ENCODE peak calls at places on chromosomes 4 and X, in five cellular contexts. S is SK-N-SH; F is KBM-7; C is activated naive CD8-positive, alpha-beta T cell treated with anti-CD3 and anti-CD28 coated beads, Interleukin-2, amount 50 U/mL, for 16 hours; J is stimulated activated CD4-positive, alpha-beta T cell treated with anti-CD3 and anti-CD28 coated beads, Interleukin-1b, Interleukin-23, amount 100 ng/mL, for 4 hours. X is an unnamed sample.

GRCh38 chr4:8665406-8666360 is 73.1 kb downstream of the CPZ start:
- DNase-seq in S (no peak), F (no peak), C (no peak), J (no peak), X (no peak)

GRCh38 chr4:102525099-102525498 is 23.9 kb downstream of the NFKB1 start:
- DNase-seq in S (no peak), F (peak; percentile 55), C (no peak), J (no peak), X (no peak)

GRCh38 chr4:133600008-133600407 is 450.9 kb downstream of the PCDH10 start:
- DNase-seq in S (no peak), F (peak; percentile 11), C (no peak), J (no peak), X (no peak)

GRCh38 chr4:78379991-78380739 is 171.4 kb upstream of the ANXA3 start:
- DNase-seq in S (no peak), F (no peak), C (no peak), J (no peak), X (peak; percentile 18)

GRCh38 chr4:114807759-114808404 is 209.3 kb downstream of the UGT8 start:
- DNase-seq in S (peak; percentile 38), F (peak; percentile 48), C (no peak), J (no peak), X (no peak)

GRCh38 chrX:71098302-71098701 is 2.7 kb downstream of the FOXO4 start:
- DNase-seq in S (peak; percentile 66), F (peak; percentile 87), C (peak; percentile 49), J (peak; percentile 70), X (peak; percentile 71)

GRCh38 chr4:25144870-25145481 is 15.3 kb downstream of the SEPSECS start:
- DNase-seq in S (peak; percentile 43), F (peak; percentile 48), C (no peak), J (no peak), X (no peak)

GRCh38 chr4:4849524-4850193 is 9.8 kb upstream of the MSX1 start:
- DNase-seq in S (no peak), F (no peak), C (no peak), J (no peak), X (no peak)

GRCh38 chrX:153725832-153726285 is 1.2 kb downstream of the ABCD1 start:
- DNase-seq in S (peak; percentile 41), F (no peak), C (no peak), J (no peak), X (no peak)

GRCh38 chr4:42612898-42613297 is 44.0 kb downstream of the ATP8A1 start:
- DNase-seq in S (peak; percentile 12), F (no peak), C (no peak), J (no peak), X (no peak)

GRCh38 chr4:112817933-112818921 is 181.3 kb downstream of the LARP7 start:
- DNase-seq in S (peak; percentile 86), F (peak; percentile 54), C (no peak), J (peak; percentile 0), X (peak; percentile 21)

GRCh38 chr4:7075962-7076693 is 8.3 kb upstream of the GRPEL1 start:
- DNase-seq in S (peak; percentile 47), F (no peak), C (no peak), J (no peak), X (no peak)

GRCh38 chrX:12975999-12976558 is 1.2 kb downstream of the TMSB4X start:
- DNase-seq in S (peak; percentile 67), F (peak; percentile 94), C (no peak), J (no peak), X (no peak)

GRCh38 chr4:149972407-149972806 is 105.8 kb upstream of the DCLK2 start:
- DNase-seq in S (no peak), F (no peak), C (no peak), J (no peak), X (no peak)

GRCh38 chr4:132827522-132827921 is 321.6 kb upstream of the PCDH10 start:
- DNase-seq in S (no peak), F (no peak), C (no peak), J (no peak), X (no peak)

GRCh38 chr4:76709454-76709853 is 188.5 kb downstream of the SOWAHB start:
- DNase-seq in S (no peak), F (no peak), C (no peak), J (no peak), X (no peak)

GRCh38 chrX:68252664-68253063 is 180.6 kb downstream of the OPHN1 start:
- DNase-seq in S (no peak), F (peak; percentile 14), C (no peak), J (no peak), X (no peak)

GRCh38 chr4:148415500-148415899 is 26.7 kb downstream of the NR3C2 start:
- DNase-seq in S (peak; percentile 20), F (no peak), C (no peak), J (no peak), X (no peak)

GRCh38 chr4:126766266-126766665 is 866.5 kb upstream of the INTU start:
- DNase-seq in S (no peak), F (no peak), C (no peak), J (no peak), X (no peak)

GRCh38 chrX:36414056-36414455 is 494.5 kb downstream of the CFAP47 start:
- DNase-seq in S (no peak), F (no peak), C (no peak), J (no peak), X (no peak)

GRCh38 chrX:121028419-121028818 is 19.0 kb upstream of the GLUD2 start:
- DNase-seq in S (no peak), F (no peak), C (no peak), J (no peak), X (no peak)

X was measured in left colon.